ENCODE peak calls at places on chromosomes 5 and 9, in four cellular contexts. Y, C, J and R are unnamed samples.

GRCh38 chr9:106954562-106954961 is 91.6 kb downstream of the ZNF462 start:
- DNase-seq in J (no peak), Y (no peak), C (no peak), R (no peak)

GRCh38 chr9:72979405-72980100 is 26.7 kb upstream of the ALDH1A1 start:
- DNase-seq in Y (no peak), C (no peak), J (no peak), R (no peak)

GRCh38 chr9:122159925-122160246 is 178 bp downstream of the MORN5 start:
- DNase-seq in J (no peak), C (no peak), Y (no peak), R (no peak)

GRCh38 chr5:9920696-9921095 is 290.5 kb upstream of the TAS2R1 start:
- DNase-seq in Y (no peak), J (no peak), C (no peak), R (no peak)

GRCh38 chr9:79883073-79883645 is 311.4 kb downstream of the TLE4 start:
- DNase-seq in C (no peak), J (no peak), Y (peak; percentile 82), R (no peak)

GRCh38 chr9:96009690-96010477 is 134.4 kb downstream of the ERCC6L2 start:
- DNase-seq in J (no peak), C (no peak), Y (peak; percentile 65), R (peak; percentile 76)

GRCh38 chr5:135400866-135401265 is 1.8 kb upstream of the MACROH2A1 start:
- DNase-seq in C (no peak), Y (no peak), J (no peak), R (no peak)

GRCh38 chr9:85402541-85402940 is 339.2 kb downstream of the AGTPBP1 start:
- DNase-seq in J (no peak), C (no peak), Y (no peak), R (no peak)

GRCh38 chr5:135238622-135239460 is 160.2 kb downstream of the MACROH2A1 start:
- DNase-seq in Y (peak; percentile 34), J (no peak), C (no peak), R (no peak)

GRCh38 chr5:96909003-96909402 is 26.9 kb upstream of the LNPEP start:
- DNase-seq in C (no peak), J (no peak), Y (no peak), R (no peak)

GRCh38 chr9:96149881-96150280 is 152.1 kb downstream of the HSD17B3 start:
- DNase-seq in C (no peak), Y (no peak), J (no peak), R (no peak)

GRCh38 chr5:150671509-150672236 is 10.6 kb downstream of the MYOZ3 start:
- DNase-seq in J (no peak), Y (peak; percentile 53), C (no peak), R (no peak)

GRCh38 chr5:34789021-34789531 is 49.9 kb upstream of the TTC23L start:
- DNase-seq in J (no peak), Y (no peak), C (peak; percentile 57), R (peak; percentile 67)

GRCh38 chr5:66324357-66324756 is 180.3 kb downstream of the SREK1 start:
- DNase-seq in C (no peak), Y (no peak), J (no peak), R (no peak)

GRCh38 chr9:113187935-113188595 is 33.0 kb downstream of the FKBP15 start:
- DNase-seq in J (no peak), C (peak; percentile 97), Y (no peak), R (peak; percentile 91)

GRCh38 chr5:107219993-107220392 is 450.7 kb downstream of the EFNA5 start:
- DNase-seq in Y (no peak), C (no peak), J (no peak), R (peak; percentile 24)

GRCh38 chr9:127318651-127319167 is 54.1 kb downstream of the GARNL3 start:
- DNase-seq in J (no peak), Y (no peak), C (peak; percentile 51), R (peak; percentile 58)

GRCh38 chr9:109699019-109699418 is 81.0 kb upstream of the PALM2AKAP2 start:
- DNase-seq in C (peak; percentile 23), J (no peak), Y (no peak), R (peak; percentile 62)

GRCh38 chr5:3258050-3258449 is 337.6 kb upstream of the IRX1 start:
- DNase-seq in J (no peak), Y (no peak), C (no peak), R (no peak)

GRCh38 chr9:86667307-86667706 is 280.0 kb downstream of the GAS1 start:
- DNase-seq in J (no peak), Y (no peak), C (peak; percentile 52), R (peak; percentile 89)

GRCh38 chr9:126611592-126612328 is 2.0 kb upstream of the LMX1B start:
- DNase-seq in C (peak; percentile 59), J (peak; percentile 50), Y (peak; percentile 77), R (peak; percentile 27)